ENCODE peak calls at places on chromosomes 11 and 22, in six cellular contexts. L, G, C, B, E and X are unnamed samples.

GRCh38 chr22:22520667-22521602 is 865 bp upstream of the ZNF280A start:
- DNase-seq in L (no peak), G (no peak), C (no peak), B (no peak), E (no peak), X (no peak)

GRCh38 chr11:106275151-106275550 is 197.7 kb downstream of the AASDHPPT start:
- DNase-seq in L (no peak), G (no peak), C (no peak), B (no peak), E (no peak), X (no peak)

GRCh38 chr22:47187558-47187957 is 425.1 kb downstream of the TBC1D22A start:
- DNase-seq in L (no peak), G (no peak), C (peak), B (no peak), E (no peak), X (peak)

GRCh38 chr11:126214446-126215240 is 3.1 kb downstream of the FAM118B start:
- DNase-seq in L (no peak), G (no peak), C (no peak), B (no peak), E (no peak), X (no peak)

GRCh38 chr11:976431-977160 is 50.9 kb downstream of the AP2A2 start:
- DNase-seq in L (no peak), G (no peak), C (no peak), B (no peak), E (no peak), X (no peak)

GRCh38 chr11:125338886-125339811 is 156.9 kb downstream of the FEZ1 start:
- DNase-seq in L (no peak), G (no peak), C (peak), B (no peak), E (no peak), X (no peak)

GRCh38 chr11:34860034-34860433 is 56.1 kb downstream of the APIP start:
- DNase-seq in L (no peak), G (no peak), C (no peak), B (no peak), E (no peak), X (peak)

GRCh38 chr11:2173761-2174160 is 2.1 kb upstream of the TH start:
- DNase-seq in L (no peak), G (no peak), C (no peak), B (no peak), E (no peak), X (no peak)

GRCh38 chr11:77559686-77560425 is 29.9 kb upstream of the AQP11 start:
- DNase-seq in L (no peak), G (no peak), C (no peak), B (no peak), E (no peak), X (no peak)

GRCh38 chr11:134640971-134641968 is 229.2 kb upstream of the B3GAT1 start:
- DNase-seq in L (no peak), G (no peak), C (no peak), B (no peak), E (no peak), X (no peak)

GRCh38 chr11:134565343-134565891 is 153.4 kb upstream of the B3GAT1 start:
- DNase-seq in L (no peak), G (no peak), C (no peak), B (no peak), E (no peak), X (no peak)

GRCh38 chr22:44180706-44181032 is at the start of gene PARVG:
- DNase-seq in L (no peak), G (no peak), C (peak), B (no peak), E (no peak), X (no peak)

GRCh38 chr22:37021710-37022482 is 2.4 kb downstream of the MPST start:
- DNase-seq in L (peak), G (peak), C (peak), B (peak), E (no peak), X (peak)

GRCh38 chr11:72668645-72669347 is 5.4 kb downstream of the PDE2A start:
- DNase-seq in L (no peak), G (no peak), C (no peak), B (no peak), E (no peak), X (no peak)

GRCh38 chr11:7603031-7603781 is 70.1 kb downstream of the CYB5R2 start:
- DNase-seq in L (peak), G (no peak), C (no peak), B (no peak), E (no peak), X (no peak)

GRCh38 chr11:94948070-94948617 is 25.2 kb downstream of the CWC15 start:
- DNase-seq in L (no peak), G (no peak), C (no peak), B (no peak), E (no peak), X (no peak)

GRCh38 chr11:75706260-75706729 is 11.3 kb upstream of the MOGAT2 start:
- DNase-seq in L (peak), G (peak), C (peak), B (peak), E (peak), X (peak)

GRCh38 chr11:127017482-127017881 is 16.9 kb upstream of the KIRREL3 start:
- DNase-seq in L (peak), G (peak), C (no peak), B (peak), E (no peak), X (peak)

GRCh38 chr11:132334769-132335280 is 964.4 kb downstream of the NTM start:
- DNase-seq in L (no peak), G (no peak), C (no peak), B (no peak), E (no peak), X (no peak)

GRCh38 chr22:25853902-25854301 is 111.9 kb downstream of the MYO18B start:
- DNase-seq in L (no peak), G (peak), C (no peak), B (no peak), E (no peak), X (no peak)
- TF ChIP-seq CTCF in L (peak), G (peak), C (no peak), B (peak), E (no peak), X (peak)

GRCh38 chr11:102279641-102280170 is 37.6 kb upstream of the BIRC3 start:
- DNase-seq in L (no peak), G (peak), C (no peak), B (no peak), E (no peak), X (no peak)
- TF ChIP-seq CTCF in L (no peak), G (peak), C (no peak), B (no peak), E (no peak), X (no peak)

DNA sequence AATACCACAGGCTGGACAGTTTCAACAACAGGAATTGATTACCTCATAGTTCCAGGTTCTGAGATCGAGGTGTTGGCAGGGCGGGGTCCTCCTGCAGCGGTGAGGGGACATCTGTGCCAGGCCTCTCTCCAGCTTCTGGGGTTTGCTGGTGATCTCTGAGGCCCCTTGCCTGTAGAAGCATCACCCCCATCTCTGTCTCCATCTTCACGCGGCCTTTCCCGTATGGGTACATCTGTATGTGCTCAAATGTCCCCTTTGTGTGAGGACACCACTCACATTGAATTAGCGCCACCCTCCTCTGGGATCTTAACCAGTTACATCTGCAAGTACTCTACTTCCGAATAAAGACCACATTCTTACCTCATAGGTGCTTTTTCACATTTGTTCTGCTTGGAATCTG is 1029.9 kb downstream of the BRD1 start:
- DNase-seq in L (no peak), G (no peak), C (no peak), B (no peak), E (no peak), X (no peak)
- TF ChIP-seq CTCF in L (no peak), G (no peak), C (no peak), B (no peak), E (no peak), X (no peak)

GRCh38 chr11:14309425-14310192 is 49.4 kb downstream of the RRAS2 start:
- DNase-seq in L (no peak), G (no peak), C (no peak), B (no peak), E (no peak), X (no peak)

GRCh38 chr11:14306481-14306880 is 52.5 kb downstream of the RRAS2 start:
- DNase-seq in L (no peak), G (no peak), C (no peak), B (no peak), E (no peak), X (no peak)

GRCh38 chr11:14308897-14309387 is 50.0 kb downstream of the RRAS2 start:
- DNase-seq in L (no peak), G (no peak), C (no peak), B (no peak), E (no peak), X (no peak)

GRCh38 chr11:14310696-14311095 is 48.3 kb downstream of the RRAS2 start:
- DNase-seq in L (no peak), G (no peak), C (no peak), B (no peak), E (no peak), X (no peak)

DNA sequence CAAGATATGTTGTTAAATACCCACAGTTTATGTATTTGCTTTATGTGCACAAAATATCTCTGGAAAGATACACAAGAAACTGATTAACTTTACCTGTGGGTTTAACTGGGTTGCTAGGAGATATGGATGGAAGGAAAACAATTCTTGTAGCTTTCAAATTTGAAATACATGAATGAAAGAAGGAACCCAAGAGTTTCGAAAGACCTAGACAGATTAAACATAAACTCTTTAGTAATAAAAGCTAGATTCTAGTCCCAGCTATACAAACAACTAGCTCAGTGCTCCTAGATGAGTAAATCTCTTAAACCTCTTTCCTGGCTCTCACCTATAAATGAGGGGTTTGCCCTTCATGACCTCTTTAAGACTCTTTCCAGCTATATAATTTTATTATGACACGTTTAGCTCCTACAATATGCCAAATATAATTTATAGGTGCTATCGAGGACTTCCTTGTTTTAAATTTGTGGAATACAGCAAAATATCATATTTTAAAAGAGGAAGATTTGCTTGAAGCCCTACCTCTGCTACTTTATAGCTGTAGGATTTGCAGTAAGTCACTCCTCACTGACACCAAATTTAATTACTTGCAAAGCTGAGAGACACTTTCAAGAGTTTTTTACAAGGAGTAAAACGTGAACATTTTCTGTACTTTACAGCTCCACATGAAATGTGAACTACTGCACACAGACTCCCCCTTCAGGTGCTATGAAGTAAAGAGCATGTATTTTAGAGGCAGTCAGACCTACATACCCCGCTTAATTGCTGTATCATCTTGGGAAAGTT is 50.7 kb downstream of the RRAS2 start:
- DNase-seq in L (no peak), G (peak), C (no peak), B (no peak), E (no peak), X (no peak)
- TF ChIP-seq CTCF in L (peak), G (peak), C (no peak), B (peak), E (peak), X (peak)

DNA sequence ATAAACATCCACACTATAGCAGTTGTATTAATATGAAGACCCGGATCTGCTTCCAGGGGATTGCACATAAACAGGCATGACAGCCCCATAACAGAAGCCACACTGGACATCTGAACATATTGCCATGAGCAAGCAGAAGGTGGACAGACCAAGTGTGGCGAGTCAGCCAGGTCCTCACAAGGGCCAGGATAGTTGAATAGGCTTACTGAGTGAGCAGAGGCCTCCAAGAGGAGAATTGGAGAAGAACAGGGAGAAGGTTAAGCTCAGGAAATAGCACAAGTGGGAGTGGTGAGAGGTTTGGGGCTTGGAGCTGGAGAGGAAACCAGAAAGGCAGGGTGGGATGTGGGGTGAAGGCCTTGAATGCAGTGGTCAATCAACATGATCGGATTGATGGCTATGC is 10.8 kb downstream of the SLC35C1 start:
- DNase-seq in L (no peak), G (peak), C (peak), B (no peak), E (no peak), X (peak)
- TF ChIP-seq CTCF in L (no peak), G (no peak), C (no peak), B (no peak), E (no peak), X (no peak)

GRCh38 chr22:29821790-29822130 is 16.3 kb downstream of the ASCC2 start:
- DNase-seq in L (no peak), G (no peak), C (no peak), B (no peak), E (no peak), X (no peak)

GRCh38 chr22:29816980-29817379 is 21.1 kb downstream of the ASCC2 start:
- DNase-seq in L (no peak), G (no peak), C (no peak), B (no peak), E (no peak), X (no peak)

GRCh38 chr22:29817724-29818123 is 20.4 kb downstream of the ASCC2 start:
- DNase-seq in L (no peak), G (no peak), C (no peak), B (no peak), E (no peak), X (no peak)

GRCh38 chr22:29824677-29825076 is 13.4 kb downstream of the ASCC2 start:
- DNase-seq in L (no peak), G (no peak), C (no peak), B (no peak), E (peak), X (no peak)

DNA sequence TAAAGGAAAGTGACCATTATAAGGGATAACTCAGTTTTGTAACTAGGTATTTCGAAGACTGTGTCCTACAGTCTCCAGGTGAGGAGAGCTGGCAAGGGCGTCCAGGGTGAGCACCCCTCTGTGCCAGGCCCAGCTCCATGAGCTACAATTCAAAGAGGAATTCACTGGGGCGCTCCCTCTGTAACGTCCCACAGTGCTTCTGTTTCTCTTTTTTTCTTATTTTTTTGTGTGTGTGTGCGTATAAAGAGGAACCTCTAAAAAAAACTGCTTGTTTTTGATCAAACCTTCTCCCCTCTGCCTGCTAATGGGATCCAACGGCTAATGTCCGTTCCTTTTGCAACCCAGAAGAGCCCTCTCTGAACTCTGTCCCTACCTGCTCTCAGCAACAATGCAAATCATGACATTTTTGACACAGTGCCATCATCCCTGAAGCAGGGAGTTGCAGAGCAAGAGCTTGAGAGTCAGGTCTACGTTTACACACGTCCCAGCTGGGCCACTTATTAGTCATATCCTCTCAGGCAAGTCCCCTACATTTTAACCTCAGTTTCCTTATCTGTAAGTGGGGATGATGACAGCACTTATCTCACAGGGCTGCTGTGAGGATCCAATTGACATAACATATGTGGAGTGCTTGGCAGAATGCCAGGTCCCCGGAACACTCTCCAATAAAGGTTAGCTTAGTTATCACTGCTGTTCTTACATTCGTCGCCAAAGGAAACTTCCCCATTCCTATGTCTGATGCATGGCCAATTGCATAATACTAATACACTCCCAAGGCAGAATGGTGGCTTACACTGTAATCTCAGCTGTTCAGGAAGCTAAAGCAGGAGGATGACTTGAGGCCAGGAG is 16.9 kb downstream of the ASCC2 start:
- DNase-seq in L (no peak), G (peak), C (no peak), B (no peak), E (peak), X (no peak)
- TF ChIP-seq CTCF in L (no peak), G (no peak), C (no peak), B (no peak), E (no peak), X (no peak)

GRCh38 chr22:35378547-35379078 is 2.3 kb upstream of the HMOX1 start:
- DNase-seq in L (no peak), G (no peak), C (no peak), B (no peak), E (no peak), X (no peak)

GRCh38 chr22:35379146-35379993 is 1.5 kb upstream of the HMOX1 start:
- DNase-seq in L (no peak), G (peak), C (no peak), B (no peak), E (no peak), X (no peak)

GRCh38 chr22:35381424-35381772 is 502 bp downstream of the HMOX1 start:
- DNase-seq in L (no peak), G (no peak), C (no peak), B (no peak), E (no peak), X (no peak)

GRCh38 chr22:35380013-35380412 is 883 bp upstream of the HMOX1 start:
- DNase-seq in L (no peak), G (no peak), C (no peak), B (no peak), E (no peak), X (no peak)

GRCh38 chr22:35380537-35381423 is at the start of gene HMOX1:
- DNase-seq in L (peak), G (peak), C (peak), B (peak), E (peak), X (peak)
- TF ChIP-seq CTCF in L (no peak), G (no peak), C (no peak), B (no peak), E (no peak), X (peak)

GRCh38 chr11:44037658-44037998 is 10.2 kb upstream of the ACCSL start:
- DNase-seq in L (no peak), G (no peak), C (no peak), B (no peak), E (no peak), X (no peak)

GRCh38 chr11:44033856-44034255 is 13.9 kb upstream of the ACCSL start:
- DNase-seq in L (no peak), G (no peak), C (no peak), B (no peak), E (no peak), X (no peak)

GRCh38 chr11:44033411-44033850 is 14.3 kb upstream of the ACCSL start:
- DNase-seq in L (no peak), G (no peak), C (no peak), B (no peak), E (no peak), X (no peak)

GRCh38 chr11:44034639-44035038 is 13.1 kb upstream of the ACCSL start:
- DNase-seq in L (no peak), G (no peak), C (no peak), B (no peak), E (no peak), X (no peak)

DNA sequence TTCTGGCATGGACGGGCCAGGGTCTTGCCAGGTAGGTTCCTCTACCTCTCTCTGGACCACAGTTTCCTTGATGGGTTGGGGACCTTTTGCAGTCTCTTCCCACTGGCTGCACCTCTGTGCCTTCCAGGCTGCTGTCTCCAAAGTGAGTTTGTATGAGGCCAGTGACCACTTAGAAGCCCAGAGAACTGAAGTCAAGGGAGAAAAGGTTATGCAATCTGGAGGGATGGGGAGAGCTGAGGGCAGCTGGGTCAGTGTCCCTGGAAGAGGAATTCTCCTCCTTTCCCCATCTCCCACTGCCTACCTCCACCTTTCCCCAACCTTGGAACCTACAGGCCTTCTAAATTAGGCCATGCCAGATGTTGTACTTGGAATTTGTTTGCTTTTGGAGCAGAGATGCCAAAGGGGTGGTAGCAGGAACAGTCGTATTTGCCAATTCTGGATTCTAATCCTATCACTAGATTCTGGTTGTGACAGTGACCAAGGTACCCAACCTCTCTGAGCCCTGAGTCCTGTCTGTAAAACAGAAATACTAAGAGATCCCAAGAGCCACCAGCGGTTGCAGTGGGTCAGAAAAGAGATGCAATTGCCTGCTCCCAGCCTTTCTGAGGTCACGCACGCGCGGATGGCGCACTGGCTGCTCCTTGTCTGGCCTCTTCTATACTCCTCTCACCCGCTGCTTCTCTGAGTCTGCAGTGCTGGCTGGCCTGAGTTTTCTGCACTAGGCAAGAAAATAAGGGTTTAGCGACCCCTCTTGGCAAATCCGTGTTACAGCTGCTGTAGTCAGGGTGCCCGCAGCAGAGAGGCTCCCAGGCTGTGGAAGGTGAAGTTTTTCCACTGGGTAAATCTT is 10.7 kb upstream of the ACCSL start:
- DNase-seq in L (peak), G (peak), C (peak), B (peak), E (peak), X (peak)
- TF ChIP-seq CTCF in L (peak), G (peak), C (peak), B (peak), E (peak), X (peak)